ENCODE peak calls at places on chromosomes 7 and 10, in ten cellular contexts. T, N, O, C, I, Y, W, Q, M and K are unnamed samples.

GRCh38 chr10:34758447-34758996 is 56.6 kb downstream of the PARD3 start:
- DNase-seq in T (no peak), N (no peak), O (no peak), C (peak), I (peak), Y (no peak), W (no peak), Q (peak), M (no peak), K (no peak)

GRCh38 chr7:80427218-80427617 is 84.6 kb downstream of the GNAT3 start:
- DNase-seq in T (no peak), N (no peak), O (no peak), C (no peak), I (no peak), Y (no peak), W (no peak), Q (no peak), M (no peak), K (no peak)

GRCh38 chr10:98713586-98713985 is 266.9 kb upstream of the HPS1 start:
- DNase-seq in T (no peak), N (no peak), O (no peak), C (no peak), I (no peak), Y (no peak), W (no peak), Q (no peak), M (no peak), K (no peak)

GRCh38 chr10:48391994-48392393 is 85.5 kb downstream of the MAPK8 start:
- DNase-seq in T (no peak), N (no peak), O (no peak), C (no peak), I (no peak), Y (no peak), W (no peak), Q (no peak), M (no peak), K (no peak)

GRCh38 chr10:71782917-71783490 is 9.7 kb upstream of the VSIR start:
- DNase-seq in T (no peak), N (no peak), O (no peak), C (no peak), I (no peak), Y (no peak), W (no peak), Q (no peak), M (no peak), K (no peak)

GRCh38 chr10:104614245-104614831 is 26.8 kb upstream of the SORCS3 start:
- DNase-seq in T (peak), N (no peak), O (no peak), C (peak), I (peak), Y (no peak), W (no peak), Q (no peak), M (peak), K (no peak)

GRCh38 chr7:101245147-101245668 is 327 bp upstream of the FIS1 start:
- DNase-seq in T (no peak), N (no peak), O (no peak), C (no peak), I (no peak), Y (no peak), W (no peak), Q (no peak), M (no peak), K (no peak)

GRCh38 chr10:21260060-21260792 is 265.3 kb downstream of the SKIDA1 start:
- DNase-seq in T (no peak), N (no peak), O (no peak), C (no peak), I (no peak), Y (no peak), W (no peak), Q (no peak), M (no peak), K (no peak)

GRCh38 chr10:123967626-123968243 is 76.1 kb upstream of the CPXM2 start:
- DNase-seq in T (peak), N (peak), O (no peak), C (peak), I (peak), Y (no peak), W (peak), Q (peak), M (peak), K (no peak)

GRCh38 chr7:47518827-47519226 is 63.1 kb downstream of the TNS3 start:
- DNase-seq in T (no peak), N (no peak), O (no peak), C (no peak), I (no peak), Y (no peak), W (no peak), Q (no peak), M (no peak), K (no peak)

GRCh38 chr10:67971311-67971710 is 86.9 kb downstream of the SIRT1 start:
- DNase-seq in T (no peak), N (no peak), O (no peak), C (no peak), I (no peak), Y (no peak), W (no peak), Q (no peak), M (peak), K (no peak)

GRCh38 chr7:31633894-31634494 is 53.0 kb upstream of the PPP1R17 start:
- DNase-seq in T (peak), N (peak), O (no peak), C (peak), I (peak), Y (no peak), W (peak), Q (peak), M (peak), K (no peak)

GRCh38 chr10:112805701-112806100 is 144.3 kb upstream of the TCF7L2 start:
- DNase-seq in T (no peak), N (peak), O (no peak), C (no peak), I (no peak), Y (no peak), W (no peak), Q (no peak), M (no peak), K (no peak)

GRCh38 chr7:376306-376969 is 86.5 kb downstream of the FOXL3 start:
- DNase-seq in T (peak), N (peak), O (no peak), C (no peak), I (no peak), Y (no peak), W (no peak), Q (no peak), M (no peak), K (no peak)

GRCh38 chr10:73781548-73781878 is 335 bp upstream of the CHCHD1 start:
- DNase-seq in T (no peak), N (no peak), O (no peak), C (no peak), I (no peak), Y (no peak), W (no peak), Q (no peak), M (no peak), K (no peak)

GRCh38 chr7:75943864-75944263 is 28.9 kb downstream of the POR start:
- DNase-seq in T (no peak), N (peak), O (no peak), C (no peak), I (peak), Y (no peak), W (no peak), Q (peak), M (no peak), K (no peak)

GRCh38 chr10:124534231-124534798 is 72.7 kb downstream of the LHPP start:
- DNase-seq in T (peak), N (peak), O (no peak), C (no peak), I (peak), Y (no peak), W (no peak), Q (no peak), M (no peak), K (no peak)

GRCh38 chr7:75762350-75762917 is 9.6 kb downstream of the CCL26 start:
- DNase-seq in T (no peak), N (no peak), O (no peak), C (peak), I (peak), Y (no peak), W (peak), Q (peak), M (peak), K (no peak)

GRCh38 chr10:35934637-35934995 is 292.5 kb upstream of the FZD8 start:
- DNase-seq in T (no peak), N (no peak), O (no peak), C (no peak), I (no peak), Y (no peak), W (peak), Q (no peak), M (no peak), K (no peak)

GRCh38 chr10:98339790-98340189 is 71.8 kb upstream of the LOXL4 start:
- DNase-seq in T (no peak), N (peak), O (no peak), C (no peak), I (no peak), Y (no peak), W (no peak), Q (no peak), M (peak), K (no peak)

GRCh38 chr7:91082854-91083495 is 181.3 kb upstream of the FZD1 start:
- DNase-seq in T (no peak), N (no peak), O (no peak), C (peak), I (peak), Y (no peak), W (no peak), Q (peak), M (peak), K (no peak)

GRCh38 chr10:3330687-3331086 is 158.1 kb upstream of the PITRM1 start:
- DNase-seq in T (no peak), N (no peak), O (no peak), C (peak), I (peak), Y (no peak), W (no peak), Q (peak), M (peak), K (no peak)

GRCh38 chr7:13420711-13421110 is 568.8 kb downstream of the ETV1 start:
- DNase-seq in T (no peak), N (no peak), O (no peak), C (no peak), I (no peak), Y (no peak), W (no peak), Q (no peak), M (no peak), K (no peak)

GRCh38 chr10:4281207-4281825 is 496.3 kb upstream of the KLF6 start:
- DNase-seq in T (no peak), N (no peak), O (no peak), C (no peak), I (peak), Y (no peak), W (no peak), Q (no peak), M (no peak), K (no peak)

GRCh38 chr7:120941064-120941463 is 9.5 kb upstream of the ING3 start:
- DNase-seq in T (no peak), N (no peak), O (no peak), C (no peak), I (peak), Y (no peak), W (no peak), Q (peak), M (no peak), K (no peak)

GRCh38 chr7:32479574-32480200 is 10.5 kb downstream of the LSM5 start:
- DNase-seq in T (peak), N (no peak), O (no peak), C (peak), I (peak), Y (no peak), W (peak), Q (no peak), M (peak), K (no peak)

GRCh38 chr7:70647801-70648491 is 484.0 kb upstream of the GALNT17 start:
- DNase-seq in T (peak), N (peak), O (no peak), C (peak), I (peak), Y (no peak), W (no peak), Q (no peak), M (peak), K (peak)

GRCh38 chr10:70584941-70585544 is 17.5 kb downstream of the PRF1 start:
- DNase-seq in T (peak), N (no peak), O (no peak), C (peak), I (peak), Y (no peak), W (peak), Q (no peak), M (no peak), K (no peak)

GRCh38 chr10:7075110-7075509 is 335.7 kb downstream of the SFMBT2 start:
- DNase-seq in T (no peak), N (no peak), O (no peak), C (no peak), I (no peak), Y (no peak), W (no peak), Q (no peak), M (no peak), K (no peak)

GRCh38 chr10:5525581-5526271 is 965 bp downstream of the CALML3 start:
- DNase-seq in T (no peak), N (peak), O (no peak), C (no peak), I (no peak), Y (no peak), W (no peak), Q (no peak), M (no peak), K (no peak)

GRCh38 chr10:60224129-60224705 is 165.5 kb downstream of the ANK3 start:
- DNase-seq in T (no peak), N (no peak), O (no peak), C (no peak), I (no peak), Y (no peak), W (no peak), Q (no peak), M (no peak), K (no peak)

GRCh38 chr7:70678621-70679251 is 453.2 kb upstream of the GALNT17 start:
- DNase-seq in T (peak), N (no peak), O (no peak), C (peak), I (peak), Y (no peak), W (no peak), Q (no peak), M (peak), K (no peak)

GRCh38 chr10:31769564-31769963 is 159.1 kb downstream of the ARHGAP12 start:
- DNase-seq in T (no peak), N (no peak), O (no peak), C (no peak), I (peak), Y (no peak), W (no peak), Q (peak), M (no peak), K (no peak)